ENCODE peak calls at places on chromosomes 4 and X, in four cellular contexts. R is neural progenitor cell, A is ovary, Q is lower lobe of right lung. O is an unnamed sample. For H3K36me3, the result is how much of the 10 kb centered on the place peaks cover.

GRCh38 chr4:95728145-95728544 is 111.7 kb upstream of the PDHA2 start:
- DNase-seq in A (no peak), Q (no peak), R (no peak), O (no peak)

GRCh38 chrX:98296129-98296528 is 1412.4 kb downstream of the RPA4 start:
- DNase-seq in A (no peak), Q (no peak), R (no peak), O (no peak)

GRCh38 chr4:112589207-112589606 is 47.5 kb downstream of the ZGRF1 start:
- DNase-seq in R (no peak), A (no peak), Q (no peak), O (no peak)

GRCh38 chrX:119672252-119672825 is 20.6 kb downstream of the SEPTIN6 start:
- DNase-seq in Q (no peak), A (no peak), R (no peak), O (no peak)

GRCh38 chr4:159937595-159937994 is 834.7 kb downstream of the RAPGEF2 start:
- DNase-seq in A (no peak), Q (no peak), R (no peak), O (no peak)

GRCh38 chr4:152535236-152535902 is 523 bp downstream of the FBXW7 start:
- DNase-seq in A (peak), R (peak), Q (peak), O (peak)

GRCh38 chrX:46573331-46573895 is at the start of gene CHST7:
- DNase-seq in Q (peak), R (peak), A (peak), O (peak)

GRCh38 chr4:177385576-177386320 is 56.5 kb downstream of the AGA start:
- DNase-seq in Q (no peak), R (no peak), A (no peak), O (no peak)

GRCh38 chrX:80817002-80817401 is 7.3 kb upstream of the BRWD3 start:
- DNase-seq in Q (no peak), A (no peak), R (no peak), O (no peak)

GRCh38 chrX:51802917-51803688 is 59.9 kb downstream of the GSPT2 start:
- DNase-seq in A (peak), Q (peak), R (peak), O (peak)

GRCh38 chrX:96538104-96538725 is 146.4 kb upstream of the DIAPH2 start:
- DNase-seq in Q (no peak), R (no peak), A (no peak), O (no peak)

GRCh38 chr4:140851032-140851636 is 94.9 kb upstream of the TBC1D9 start:
- DNase-seq in Q (no peak), A (peak), R (peak), O (peak)

DNA sequence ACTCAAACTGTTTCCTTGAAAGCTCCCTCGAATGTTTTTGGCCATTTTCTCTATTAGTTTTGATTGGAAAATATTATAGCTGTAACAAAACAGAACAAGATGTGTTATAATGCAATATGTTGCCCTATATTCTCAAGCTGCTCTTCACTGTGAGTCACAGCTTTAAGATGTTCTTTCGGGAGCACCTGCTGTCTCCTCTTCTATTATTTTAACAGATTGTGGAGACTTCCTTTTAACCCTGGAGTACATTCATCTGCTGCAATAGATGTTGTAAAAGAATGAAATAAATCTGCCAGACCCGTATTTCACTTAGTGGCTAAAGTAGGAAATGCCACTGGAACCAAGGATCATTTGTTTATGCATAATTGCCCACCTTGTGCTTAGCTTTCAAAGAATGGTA is 11.0 kb downstream of the LSM6 start:
- DNase-seq in Q (no peak), R (no peak), A (no peak), O (no peak)
- H3K36me3 ChIP-seq in Q (half or more), R (under half), A (under half), O (under half)

GRCh38 chr4:76790377-76790776 is 107.6 kb downstream of the SOWAHB start:
- DNase-seq in R (no peak), Q (no peak), A (no peak), O (no peak)

GRCh38 chr4:76787898-76788297 is 110.0 kb downstream of the SOWAHB start:
- DNase-seq in Q (no peak), R (no peak), A (no peak), O (no peak)

GRCh38 chr4:76791479-76791878 is 106.5 kb downstream of the SOWAHB start:
- DNase-seq in A (no peak), Q (no peak), R (no peak), O (no peak)

DNA sequence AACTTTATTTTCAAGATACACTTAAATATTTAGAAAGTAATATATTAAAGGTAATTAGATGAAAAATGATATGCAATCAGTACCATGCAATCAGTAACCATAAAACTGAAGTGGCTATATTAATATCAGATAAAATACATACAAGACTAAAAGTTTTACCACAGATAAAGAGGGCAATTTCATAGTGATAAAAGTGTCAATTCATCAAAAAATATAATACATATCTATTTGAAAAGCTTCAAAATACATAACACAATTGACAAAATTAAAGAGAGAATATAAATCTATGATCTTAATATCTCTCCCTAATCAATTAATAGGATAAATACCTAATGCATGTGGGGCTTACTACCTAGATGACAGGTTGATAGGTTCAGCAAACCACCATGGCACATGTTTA is 105.5 kb downstream of the SOWAHB start:
- DNase-seq in R (no peak), A (no peak), Q (no peak), O (no peak)
- H3K36me3 ChIP-seq in R (under half), A (under half), Q (under half), O (under half)

GRCh38 chr4:1217366-1217765 is 31.6 kb downstream of the CTBP1 start:
- DNase-seq in A (no peak), R (no peak), Q (no peak), O (peak)
- H3K36me3 ChIP-seq in A (under half), R (under half), Q (half or more), O (under half)

GRCh38 chrX:128805236-128805635 is 718.1 kb downstream of the SMARCA1 start:
- DNase-seq in Q (no peak), A (no peak), R (no peak), O (no peak)
- H3K36me3 ChIP-seq in Q (under half), A (under half), R (under half), O (under half)

GRCh38 chrX:72271812-72272211 is 5.2 kb downstream of the RPS4X start:
- DNase-seq in A (no peak), R (no peak), Q (no peak), O (no peak)

GRCh38 chrX:72269671-72270251 is 7.3 kb downstream of the RPS4X start:
- DNase-seq in A (no peak), Q (no peak), R (no peak), O (no peak)

GRCh38 chrX:72272868-72273267 is 4.2 kb downstream of the RPS4X start:
- DNase-seq in A (no peak), Q (no peak), R (no peak), O (no peak)

GRCh38 chrX:72270316-72270866 is 6.7 kb downstream of the RPS4X start:
- DNase-seq in A (no peak), R (no peak), Q (no peak), O (no peak)

DNA sequence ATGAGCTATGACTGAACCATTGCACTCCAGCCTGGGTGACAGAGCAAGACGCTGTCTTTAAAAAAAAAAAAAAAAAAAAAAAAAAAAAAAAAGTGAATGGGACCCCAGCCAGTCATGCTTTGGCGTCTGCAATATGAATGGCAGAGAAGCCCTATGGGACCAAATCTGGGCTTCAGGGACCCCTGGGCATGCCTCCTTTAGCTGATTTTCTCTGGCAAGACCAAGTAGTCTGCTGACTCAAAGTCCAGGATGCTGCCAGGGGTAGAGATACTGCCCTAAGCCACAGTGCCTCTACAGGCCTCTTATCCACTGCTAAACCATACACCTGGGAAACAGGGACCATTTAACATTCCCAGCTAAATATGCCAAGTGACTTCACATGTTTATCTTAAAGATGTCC is 6.0 kb downstream of the RPS4X start:
- DNase-seq in A (no peak), R (no peak), Q (no peak), O (no peak)
- H3K36me3 ChIP-seq in A (under half), R (under half), Q (half or more), O (half or more)